ENCODE peak calls at places on chromosomes 4 and X, in eight cellular contexts. H, N, Q, P, K, R, E and S are unnamed samples.

GRCh38 chrX:96407501-96407900 is 277.1 kb upstream of the DIAPH2 start:
- DNase-seq in H (no peak), N (peak), Q (no peak), P (peak), K (peak), R (no peak), E (peak), S (peak)

GRCh38 chr4:77859256-77859655 is 3.4 kb upstream of the MRPL1 start:
- DNase-seq in H (no peak), N (no peak), Q (no peak), P (no peak), K (no peak), R (no peak), E (no peak), S (no peak)

GRCh38 chrX:17375631-17376380 is 806 bp downstream of the NHS start:
- DNase-seq in H (peak), N (peak), Q (no peak), P (no peak), K (no peak), R (no peak), E (peak), S (peak)

GRCh38 chr4:139663561-139664138 is 2.0 kb upstream of the MGST2 start:
- DNase-seq in H (no peak), N (no peak), Q (no peak), P (no peak), K (no peak), R (no peak), E (no peak), S (peak)

GRCh38 chrX:103533428-103534216 is 14.3 kb upstream of the RAB40A start:
- DNase-seq in H (peak), N (peak), Q (peak), P (peak), K (no peak), R (peak), E (peak), S (peak)

GRCh38 chrX:13085533-13085932 is 41.1 kb upstream of the FAM9C start:
- DNase-seq in H (no peak), N (no peak), Q (no peak), P (no peak), K (no peak), R (peak), E (no peak), S (no peak)

GRCh38 chrX:108437789-108438623 is at the start of gene COL4A6:
- DNase-seq in H (peak), N (no peak), Q (no peak), P (no peak), K (no peak), R (no peak), E (peak), S (no peak)

GRCh38 chr4:165502919-165503907 is 124.4 kb downstream of the CPE start:
- DNase-seq in H (no peak), N (peak), Q (no peak), P (no peak), K (no peak), R (no peak), E (no peak), S (peak)

GRCh38 chr4:82354788-82355187 is 19.0 kb downstream of the HNRNPD start:
- DNase-seq in H (no peak), N (no peak), Q (no peak), P (no peak), K (no peak), R (no peak), E (no peak), S (no peak)

GRCh38 chrX:101164766-101165590 is 54.6 kb upstream of the DRP2 start:
- DNase-seq in H (no peak), N (peak), Q (no peak), P (peak), K (no peak), R (no peak), E (peak), S (peak)

GRCh38 chr4:158444621-158445020 is 77.1 kb upstream of the RXFP1 start:
- DNase-seq in H (no peak), N (peak), Q (no peak), P (no peak), K (no peak), R (no peak), E (peak), S (no peak)

GRCh38 chrX:38664285-38664684 is 102.9 kb downstream of the TSPAN7 start:
- DNase-seq in H (peak), N (peak), Q (no peak), P (no peak), K (no peak), R (no peak), E (peak), S (peak)

GRCh38 chr4:167290684-167291083 is 56.4 kb upstream of the SPOCK3 start:
- DNase-seq in H (peak), N (peak), Q (no peak), P (no peak), K (no peak), R (no peak), E (peak), S (peak)

GRCh38 chrX:24168807-24169206 is 19.3 kb downstream of the ZFX start:
- DNase-seq in H (no peak), N (no peak), Q (no peak), P (no peak), K (no peak), R (no peak), E (no peak), S (no peak)

GRCh38 chr4:3866813-3867129 is 100.6 kb downstream of the ADRA2C start:
- DNase-seq in H (no peak), N (no peak), Q (no peak), P (no peak), K (no peak), R (no peak), E (no peak), S (no peak)

GRCh38 chr4:74311696-74312313 is 3.5 kb downstream of the EPGN start:
- DNase-seq in H (peak), N (peak), Q (no peak), P (peak), K (no peak), R (no peak), E (peak), S (peak)

GRCh38 chr4:883377-884095 is 48.6 kb downstream of the GAK start:
- DNase-seq in H (no peak), N (no peak), Q (no peak), P (no peak), K (no peak), R (no peak), E (no peak), S (no peak)

GRCh38 chr4:123265443-123265842 is 131.2 kb upstream of the SPRY1 start:
- DNase-seq in H (no peak), N (no peak), Q (no peak), P (no peak), K (no peak), R (no peak), E (no peak), S (no peak)

GRCh38 chr4:173494013-173494970 is 35.7 kb downstream of the HAND2 start:
- DNase-seq in H (peak), N (peak), Q (no peak), P (peak), K (no peak), R (peak), E (peak), S (peak)

GRCh38 chrX:150198776-150199175 is 164.3 kb upstream of the MAMLD1 start:
- DNase-seq in H (no peak), N (peak), Q (no peak), P (no peak), K (no peak), R (no peak), E (peak), S (no peak)

GRCh38 chr4:110418641-110419040 is 57.3 kb upstream of the ENPEP start:
- DNase-seq in H (no peak), N (no peak), Q (no peak), P (no peak), K (no peak), R (no peak), E (no peak), S (no peak)

GRCh38 chrX:106378616-106379015 is 210.5 kb downstream of the PWWP3B start:
- DNase-seq in H (no peak), N (no peak), Q (no peak), P (no peak), K (no peak), R (no peak), E (no peak), S (no peak)

GRCh38 chr4:99965674-99966350 is 15.7 kb upstream of the H2AZ1 start:
- DNase-seq in H (no peak), N (no peak), Q (no peak), P (no peak), K (no peak), R (no peak), E (no peak), S (no peak)

GRCh38 chrX:49230500-49231232 is 2.5 kb downstream of the CACNA1F start:
- DNase-seq in H (peak), N (peak), Q (peak), P (no peak), K (no peak), R (peak), E (peak), S (no peak)

GRCh38 chrX:5829060-5829459 is 399.6 kb downstream of the NLGN4X start:
- DNase-seq in H (no peak), N (no peak), Q (no peak), P (no peak), K (no peak), R (no peak), E (no peak), S (no peak)

GRCh38 chrX:82134378-82134777 is 932.5 kb downstream of the SH3BGRL start:
- DNase-seq in H (no peak), N (no peak), Q (no peak), P (no peak), K (no peak), R (no peak), E (no peak), S (no peak)

GRCh38 chrX:9378980-9379696 is 85.7 kb upstream of the TBL1X start:
- DNase-seq in H (no peak), N (peak), Q (no peak), P (no peak), K (no peak), R (no peak), E (peak), S (peak)

GRCh38 chr4:83386931-83387897 is 52.6 kb upstream of the HPSE start:
- DNase-seq in H (peak), N (no peak), Q (no peak), P (no peak), K (no peak), R (no peak), E (no peak), S (no peak)

GRCh38 chr4:123232439-123232838 is 164.2 kb upstream of the SPRY1 start:
- DNase-seq in H (no peak), N (peak), Q (no peak), P (no peak), K (peak), R (no peak), E (peak), S (peak)

GRCh38 chr4:140213736-140214135 is 59.8 kb upstream of the MAML3 start:
- DNase-seq in H (no peak), N (peak), Q (no peak), P (no peak), K (no peak), R (no peak), E (peak), S (peak)

GRCh38 chrX:54640721-54641120 is 110.7 kb downstream of the GNL3L start:
- DNase-seq in H (no peak), N (peak), Q (no peak), P (no peak), K (no peak), R (no peak), E (peak), S (no peak)

GRCh38 chr4:95293014-95293413 is 255.8 kb downstream of the UNC5C start:
- DNase-seq in H (no peak), N (no peak), Q (no peak), P (no peak), K (no peak), R (no peak), E (no peak), S (peak)

GRCh38 chrX:87489071-87489470 is 28.5 kb upstream of the KLHL4 start:
- DNase-seq in H (no peak), N (peak), Q (no peak), P (no peak), K (no peak), R (no peak), E (no peak), S (peak)
- TF ChIP-seq CTCF in H (no peak), N (no peak), Q (no peak), P (no peak), K (no peak), R (no peak), E (no peak), S (no peak)

GRCh38 chr4:53962516-53963225 is 101.7 kb downstream of the CHIC2 start:
- DNase-seq in H (peak), N (peak), Q (no peak), P (peak), K (peak), R (no peak), E (peak), S (peak)

GRCh38 chr4:53960843-53961242 is 103.6 kb downstream of the CHIC2 start:
- DNase-seq in H (no peak), N (no peak), Q (no peak), P (no peak), K (no peak), R (no peak), E (no peak), S (no peak)

GRCh38 chr4:53959373-53959772 is 105.0 kb downstream of the CHIC2 start:
- DNase-seq in H (no peak), N (no peak), Q (no peak), P (no peak), K (no peak), R (no peak), E (no peak), S (no peak)

GRCh38 chr4:53963786-53964185 is 100.6 kb downstream of the CHIC2 start:
- DNase-seq in H (no peak), N (no peak), Q (no peak), P (no peak), K (no peak), R (no peak), E (no peak), S (no peak)

GRCh38 chr4:53963336-53963735 is 101.1 kb downstream of the CHIC2 start:
- DNase-seq in H (peak), N (no peak), Q (no peak), P (no peak), K (no peak), R (no peak), E (no peak), S (no peak)
- H3K4me3 ChIP-seq in H (no peak), N (no peak), Q (no peak), P (no peak), K (no peak), R (no peak), E (no peak), S (no peak)

DNA sequence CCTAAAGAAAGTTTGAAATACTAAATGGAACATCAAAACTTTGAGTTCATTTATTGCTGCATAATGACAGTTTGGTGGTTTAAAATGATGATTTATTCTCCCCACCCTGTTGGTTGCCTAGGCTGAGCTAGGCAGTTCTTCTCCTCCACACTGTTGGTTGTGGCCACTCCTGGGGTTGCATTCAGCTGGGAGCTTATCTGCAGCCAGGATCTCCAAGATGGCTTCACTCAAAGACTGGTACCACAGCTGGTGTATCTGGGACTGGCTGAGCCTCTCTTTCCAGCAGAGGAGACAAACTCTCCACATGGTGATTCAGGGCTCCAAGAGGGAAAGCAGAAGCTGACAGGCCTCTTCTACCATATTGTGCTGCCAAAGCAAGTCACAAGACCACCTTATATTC is 33.1 kb downstream of the MSL3 start:
- DNase-seq in H (no peak), N (no peak), Q (no peak), P (no peak), K (no peak), R (no peak), E (no peak), S (no peak)
- TF ChIP-seq CTCF in H (no peak), N (no peak), Q (no peak), P (no peak), K (no peak), R (no peak), E (no peak), S (no peak)

GRCh38 chrX:11210397-11210796 is 82.8 kb upstream of the AMELX start:
- DNase-seq in H (no peak), N (peak), Q (no peak), P (no peak), K (no peak), R (no peak), E (peak), S (peak)
- H3K4me3 ChIP-seq in H (no peak), N (no peak), Q (no peak), P (no peak), K (no peak), R (no peak), E (no peak), S (no peak)

DNA sequence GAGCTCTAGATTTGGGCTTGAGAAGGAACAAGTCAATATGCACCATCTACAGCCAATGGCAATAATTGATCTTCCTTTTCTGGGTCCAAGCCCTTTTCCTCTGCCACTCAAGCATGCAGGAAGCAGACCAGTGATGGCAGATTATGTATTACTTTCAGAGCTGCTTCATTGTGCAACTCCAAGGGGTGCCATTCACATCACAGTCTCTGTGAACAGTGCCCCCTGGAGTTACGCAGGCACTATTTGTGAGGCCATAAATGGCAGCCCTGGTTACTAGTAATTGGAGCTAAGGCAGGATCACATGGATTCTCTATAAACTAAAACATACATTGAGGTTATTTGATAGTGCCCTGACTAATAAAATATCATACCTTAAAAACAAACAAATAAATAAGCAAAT is 313.4 kb upstream of the SLC7A11 start:
- DNase-seq in H (peak), N (peak), Q (no peak), P (no peak), K (no peak), R (no peak), E (no peak), S (peak)
- TF ChIP-seq CTCF in H (peak), N (peak), Q (no peak), P (no peak), K (peak), R (no peak), E (peak), S (peak)

GRCh38 chr4:47915378-47915777 is 995 bp upstream of the NFXL1 start:
- DNase-seq in H (no peak), N (no peak), Q (no peak), P (no peak), K (no peak), R (no peak), E (no peak), S (no peak)
- H3K4me3 ChIP-seq in H (peak), N (no peak), Q (no peak), P (no peak), K (no peak), R (no peak), E (no peak), S (no peak)

DNA sequence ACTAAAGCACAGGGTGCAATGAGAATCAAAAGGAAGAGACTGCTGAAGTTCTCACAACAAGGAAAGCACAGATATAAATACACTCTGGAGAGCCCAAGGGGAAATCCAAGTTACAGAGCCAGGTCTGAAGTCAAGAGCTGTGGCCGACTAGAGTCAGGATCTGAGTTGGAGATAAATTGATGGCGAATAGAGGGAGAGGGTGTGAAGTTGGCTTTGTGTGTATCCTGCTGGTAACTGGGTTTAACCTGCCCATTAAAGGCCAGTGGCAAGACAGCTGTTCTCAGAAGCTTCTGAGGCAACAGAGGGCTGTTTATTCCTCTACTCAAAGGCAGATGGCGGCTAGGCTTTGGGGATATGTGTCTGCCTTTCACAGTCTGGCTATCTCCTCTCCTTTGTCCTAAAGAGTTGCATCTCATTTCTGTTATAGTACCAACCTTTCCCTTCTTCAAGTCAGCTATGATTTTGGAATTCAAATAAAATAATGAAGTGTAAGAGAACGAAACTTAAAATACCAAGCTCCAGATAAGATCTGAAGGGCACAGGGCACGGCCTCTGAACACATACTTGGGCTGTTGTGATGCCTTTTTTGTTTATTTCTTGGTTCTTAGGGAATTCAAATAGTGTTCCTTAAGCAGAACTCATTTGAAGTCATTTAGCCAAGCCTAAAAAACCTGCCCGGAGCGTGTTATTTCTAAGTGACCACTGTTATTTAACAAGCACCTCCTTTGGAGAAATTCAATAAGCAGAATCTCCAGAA is 142.1 kb downstream of the APBB2 start:
- DNase-seq in H (peak), N (no peak), Q (no peak), P (no peak), K (no peak), R (no peak), E (no peak), S (no peak)
- TF ChIP-seq CTCF in H (no peak), N (no peak), Q (no peak), P (no peak), K (no peak), R (no peak), E (no peak), S (no peak)

GRCh38 chr4:180394307-180394706 is 1848.9 kb upstream of the TENM3 start:
- DNase-seq in H (no peak), N (no peak), Q (no peak), P (no peak), K (no peak), R (no peak), E (no peak), S (no peak)
- H3K4me3 ChIP-seq in H (no peak), N (no peak), Q (no peak), P (no peak), K (no peak), R (no peak), E (no peak), S (no peak)